ENCODE peak calls at places on chromosomes 6 and 20, in eight cellular contexts. One of them, this sample, is unnamed.

GRCh38 chr20:58542411-58543095 is 27.4 kb upstream of the APCDD1L start:
- DNase-seq in stimulated activated CD4-positive, alpha-beta T cell treated with anti-CD3 and anti-CD28 coated beads, Interleukin-4, amount 100 ng/mL, for 4 hours: no peak
- DNase-seq in CD4-positive, CD25-positive, alpha-beta regulatory T cell: no peak
- DNase-seq in central memory CD4-positive, alpha-beta T cell: no peak
- DNase-seq in D341Med: no peak
- DNase-seq in left cardiac atrium: no peak
- DNase-seq in T-cell: no peak
- DNase-seq in AG09309: no peak
- DNase-seq in this sample: no peak

GRCh38 chr20:8094415-8094818 is 37.6 kb upstream of the PLCB1 start:
- DNase-seq in T-cell: no peak
- DNase-seq in stimulated activated CD4-positive, alpha-beta T cell treated with anti-CD3 and anti-CD28 coated beads, Interleukin-4, amount 100 ng/mL, for 4 hours: no peak
- DNase-seq in CD4-positive, CD25-positive, alpha-beta regulatory T cell: no peak
- DNase-seq in D341Med: no peak
- DNase-seq in central memory CD4-positive, alpha-beta T cell: no peak
- DNase-seq in left cardiac atrium: peak; percentile 75
- DNase-seq in AG09309: no peak
- DNase-seq in this sample: no peak

GRCh38 chr20:53739799-53740785 is 146.5 kb upstream of the ZNF217 start:
- DNase-seq in CD4-positive, CD25-positive, alpha-beta regulatory T cell: peak; percentile 41
- DNase-seq in stimulated activated CD4-positive, alpha-beta T cell treated with anti-CD3 and anti-CD28 coated beads, Interleukin-4, amount 100 ng/mL, for 4 hours: no peak
- DNase-seq in T-cell: no peak
- DNase-seq in AG09309: no peak
- DNase-seq in D341Med: no peak
- DNase-seq in central memory CD4-positive, alpha-beta T cell: no peak
- DNase-seq in left cardiac atrium: no peak
- DNase-seq in this sample: no peak

GRCh38 chr20:2698186-2698817 is 5.7 kb downstream of the EBF4 start:
- DNase-seq in stimulated activated CD4-positive, alpha-beta T cell treated with anti-CD3 and anti-CD28 coated beads, Interleukin-4, amount 100 ng/mL, for 4 hours: no peak
- DNase-seq in T-cell: no peak
- DNase-seq in CD4-positive, CD25-positive, alpha-beta regulatory T cell: no peak
- DNase-seq in AG09309: no peak
- DNase-seq in central memory CD4-positive, alpha-beta T cell: no peak
- DNase-seq in D341Med: no peak
- DNase-seq in left cardiac atrium: no peak
- DNase-seq in this sample: no peak

GRCh38 chr20:35093245-35093884 is 758 bp upstream of the TRPC4AP start:
- DNase-seq in CD4-positive, CD25-positive, alpha-beta regulatory T cell: no peak
- DNase-seq in AG09309: peak; percentile 80
- DNase-seq in left cardiac atrium: no peak
- DNase-seq in central memory CD4-positive, alpha-beta T cell: no peak
- DNase-seq in stimulated activated CD4-positive, alpha-beta T cell treated with anti-CD3 and anti-CD28 coated beads, Interleukin-4, amount 100 ng/mL, for 4 hours: peak; percentile 69
- DNase-seq in D341Med: no peak
- DNase-seq in T-cell: no peak
- DNase-seq in this sample: peak; percentile 36

GRCh38 chr6:56507517-56507916 is 135.2 kb downstream of the DST start:
- DNase-seq in central memory CD4-positive, alpha-beta T cell: no peak
- DNase-seq in CD4-positive, CD25-positive, alpha-beta regulatory T cell: no peak
- DNase-seq in D341Med: no peak
- DNase-seq in T-cell: no peak
- DNase-seq in stimulated activated CD4-positive, alpha-beta T cell treated with anti-CD3 and anti-CD28 coated beads, Interleukin-4, amount 100 ng/mL, for 4 hours: no peak
- DNase-seq in AG09309: no peak
- DNase-seq in left cardiac atrium: peak; percentile 42
- DNase-seq in this sample: no peak

GRCh38 chr6:151068761-151069312 is 170.9 kb upstream of the AKAP12 start:
- DNase-seq in stimulated activated CD4-positive, alpha-beta T cell treated with anti-CD3 and anti-CD28 coated beads, Interleukin-4, amount 100 ng/mL, for 4 hours: no peak
- DNase-seq in T-cell: no peak
- DNase-seq in CD4-positive, CD25-positive, alpha-beta regulatory T cell: no peak
- DNase-seq in AG09309: peak; percentile 46
- DNase-seq in central memory CD4-positive, alpha-beta T cell: no peak
- DNase-seq in D341Med: no peak
- DNase-seq in left cardiac atrium: no peak
- DNase-seq in this sample: peak; percentile 72

GRCh38 chr20:49724637-49725606 is 11.2 kb upstream of the B4GALT5 start:
- DNase-seq in stimulated activated CD4-positive, alpha-beta T cell treated with anti-CD3 and anti-CD28 coated beads, Interleukin-4, amount 100 ng/mL, for 4 hours: no peak
- DNase-seq in AG09309: peak; percentile 18
- DNase-seq in D341Med: no peak
- DNase-seq in left cardiac atrium: peak; percentile 75
- DNase-seq in T-cell: no peak
- DNase-seq in CD4-positive, CD25-positive, alpha-beta regulatory T cell: peak; percentile 31
- DNase-seq in central memory CD4-positive, alpha-beta T cell: no peak
- DNase-seq in this sample: no peak

GRCh38 chr6:11307226-11307625 is 74.8 kb upstream of the NEDD9 start:
- DNase-seq in stimulated activated CD4-positive, alpha-beta T cell treated with anti-CD3 and anti-CD28 coated beads, Interleukin-4, amount 100 ng/mL, for 4 hours: no peak
- DNase-seq in CD4-positive, CD25-positive, alpha-beta regulatory T cell: no peak
- DNase-seq in left cardiac atrium: no peak
- DNase-seq in D341Med: no peak
- DNase-seq in T-cell: no peak
- DNase-seq in AG09309: no peak
- DNase-seq in central memory CD4-positive, alpha-beta T cell: no peak
- DNase-seq in this sample: no peak

GRCh38 chr20:31838646-31839292 is 6.6 kb downstream of the FOXS1 start:
- DNase-seq in AG09309: no peak
- DNase-seq in central memory CD4-positive, alpha-beta T cell: no peak
- DNase-seq in left cardiac atrium: no peak
- DNase-seq in CD4-positive, CD25-positive, alpha-beta regulatory T cell: no peak
- DNase-seq in D341Med: no peak
- DNase-seq in stimulated activated CD4-positive, alpha-beta T cell treated with anti-CD3 and anti-CD28 coated beads, Interleukin-4, amount 100 ng/mL, for 4 hours: no peak
- DNase-seq in T-cell: no peak
- DNase-seq in this sample: no peak

GRCh38 chr20:10540636-10541493 is 105.8 kb downstream of the SLX4IP start:
- DNase-seq in CD4-positive, CD25-positive, alpha-beta regulatory T cell: no peak
- DNase-seq in left cardiac atrium: no peak
- DNase-seq in AG09309: peak; percentile 50
- DNase-seq in stimulated activated CD4-positive, alpha-beta T cell treated with anti-CD3 and anti-CD28 coated beads, Interleukin-4, amount 100 ng/mL, for 4 hours: no peak
- DNase-seq in D341Med: no peak
- DNase-seq in central memory CD4-positive, alpha-beta T cell: no peak
- DNase-seq in T-cell: no peak
- DNase-seq in this sample: peak; percentile 73

GRCh38 chr6:12068899-12069557 is 56.9 kb downstream of the HIVEP1 start:
- DNase-seq in AG09309: no peak
- DNase-seq in central memory CD4-positive, alpha-beta T cell: no peak
- DNase-seq in CD4-positive, CD25-positive, alpha-beta regulatory T cell: no peak
- DNase-seq in T-cell: no peak
- DNase-seq in stimulated activated CD4-positive, alpha-beta T cell treated with anti-CD3 and anti-CD28 coated beads, Interleukin-4, amount 100 ng/mL, for 4 hours: no peak
- DNase-seq in D341Med: no peak
- DNase-seq in left cardiac atrium: no peak
- DNase-seq in this sample: no peak

GRCh38 chr20:17010181-17010580 is 216.7 kb upstream of the PCSK2 start:
- DNase-seq in stimulated activated CD4-positive, alpha-beta T cell treated with anti-CD3 and anti-CD28 coated beads, Interleukin-4, amount 100 ng/mL, for 4 hours: no peak
- DNase-seq in left cardiac atrium: no peak
- DNase-seq in D341Med: no peak
- DNase-seq in central memory CD4-positive, alpha-beta T cell: no peak
- DNase-seq in AG09309: no peak
- DNase-seq in T-cell: no peak
- DNase-seq in CD4-positive, CD25-positive, alpha-beta regulatory T cell: no peak
- DNase-seq in this sample: no peak

GRCh38 chr20:17849901-17850673 is 118.5 kb downstream of the SNX5 start:
- DNase-seq in T-cell: no peak
- DNase-seq in AG09309: peak; percentile 99
- DNase-seq in CD4-positive, CD25-positive, alpha-beta regulatory T cell: no peak
- DNase-seq in central memory CD4-positive, alpha-beta T cell: no peak
- DNase-seq in stimulated activated CD4-positive, alpha-beta T cell treated with anti-CD3 and anti-CD28 coated beads, Interleukin-4, amount 100 ng/mL, for 4 hours: no peak
- DNase-seq in D341Med: no peak
- DNase-seq in left cardiac atrium: peak; percentile 86
- DNase-seq in this sample: peak; percentile 84

GRCh38 chr6:12381587-12381986 is 91.4 kb downstream of the EDN1 start:
- DNase-seq in D341Med: no peak
- DNase-seq in central memory CD4-positive, alpha-beta T cell: no peak
- DNase-seq in AG09309: no peak
- DNase-seq in T-cell: no peak
- DNase-seq in stimulated activated CD4-positive, alpha-beta T cell treated with anti-CD3 and anti-CD28 coated beads, Interleukin-4, amount 100 ng/mL, for 4 hours: no peak
- DNase-seq in CD4-positive, CD25-positive, alpha-beta regulatory T cell: no peak
- DNase-seq in left cardiac atrium: no peak
- DNase-seq in this sample: no peak